ENCODE peak calls at places on chromosome 9, in nine cellular contexts. T is esophagus mucosa; P is T-helper 17 cell; V is PC-3; C is sciatic nerve; W is activated CD8-positive, alpha-beta T cell treated with anti-CD3 and anti-CD28 coated beads, Interleukin-2, amount 10 ng/mL, durations not matched to agents 7 days and 5 days; G is Right ventricle myocardium inferior; E is activated T-helper 17 cell treated with anti-CD3 and anti-CD28 coated beads, Interleukin-2, amount 50 U/mL, for 72 hours; Z is CD4-positive, alpha-beta T cell. K is an unnamed sample.

GRCh38 chr9:27600254-27600653 is 27.0 kb upstream of the C9orf72 start:
- ATAC-seq in T (no peak), E (no peak), V (no peak), C (peak), W (no peak), Z (no peak), G (peak), P (no peak), K (no peak)

GRCh38 chr9:126335837-126336236 is 9.2 kb downstream of the MVB12B start:
- ATAC-seq in T (no peak), P (no peak), W (no peak), E (no peak), Z (no peak), V (no peak), C (no peak), G (no peak), K (no peak)

GRCh38 chr9:130535818-130536521 is 43.4 kb upstream of the FUBP3 start:
- ATAC-seq in P (no peak), Z (no peak), W (no peak), V (peak), G (peak), T (no peak), E (no peak), C (no peak), K (no peak)

GRCh38 chr9:20315672-20316071 is 306.6 kb downstream of the MLLT3 start:
- ATAC-seq in T (peak), V (peak), W (peak), P (no peak), G (no peak), E (peak), Z (no peak), C (no peak), K (no peak)

GRCh38 chr9:130539473-130540223 is 39.7 kb upstream of the FUBP3 start:
- ATAC-seq in W (no peak), E (no peak), T (peak), C (no peak), Z (no peak), G (no peak), V (peak), P (no peak), K (no peak)

GRCh38 chr9:123257276-123257675 is 11.1 kb downstream of the STRBP start:
- ATAC-seq in T (no peak), Z (no peak), E (no peak), G (no peak), P (no peak), W (no peak), V (no peak), C (no peak), K (no peak)

GRCh38 chr9:87803623-87804345 is 77.9 kb downstream of the CTSL start:
- ATAC-seq in G (no peak), P (no peak), W (no peak), V (no peak), C (no peak), Z (no peak), E (no peak), T (no peak), K (no peak)

GRCh38 chr9:87849144-87849741 is 33.4 kb upstream of the SPATA31E1 start:
- ATAC-seq in G (no peak), P (no peak), E (no peak), C (no peak), W (no peak), Z (no peak), V (no peak), T (no peak), K (no peak)

GRCh38 chr9:119272500-119273211 is 96.6 kb downstream of the BRINP1 start:
- ATAC-seq in T (no peak), E (no peak), G (no peak), V (no peak), P (no peak), C (no peak), W (no peak), Z (no peak), K (no peak)

GRCh38 chr9:113573959-113574352 is 110.4 kb downstream of the RGS3 start:
- ATAC-seq in G (no peak), W (no peak), Z (no peak), P (no peak), V (no peak), T (no peak), E (no peak), C (no peak), K (no peak)

GRCh38 chr9:68975644-68976043 is 38.3 kb downstream of the PRKACG start:
- ATAC-seq in C (peak), W (no peak), V (no peak), Z (no peak), E (no peak), P (no peak), G (peak), T (no peak), K (peak)

K was measured in gastroesophageal sphincter.